ENCODE peak calls at places on chromosomes 4 and X, in five cellular contexts. P is K562, V is HCT116, S is fibroblast of lung, R is DND-41. G is an unnamed sample.
A peak's percentile ranks its signal among the peaks of the same experiment; 100 is the strongest.

GRCh38 chr4:2103127-2103842 is 44.2 kb downstream of the NAT8L start:
- DNase-seq in P (no peak), R (no peak), S (no peak), V (no peak), G (no peak)

GRCh38 chr4:60884545-60884944 is 315.6 kb upstream of the ADGRL3 start:
- DNase-seq in R (no peak), P (no peak), S (peak; percentile 21), V (no peak), G (no peak)

GRCh38 chr4:15231265-15232091 is 196.4 kb upstream of the C1QTNF7 start:
- DNase-seq in V (peak; percentile 64), P (peak; percentile 58), S (peak; percentile 73), R (peak; percentile 82), G (peak; percentile 84)

GRCh38 chr4:24070117-24070516 is 180.3 kb upstream of the PPARGC1A start:
- DNase-seq in R (no peak), P (no peak), S (peak; percentile 91), V (no peak), G (no peak)

GRCh38 chr4:11743236-11743635 is 314.5 kb upstream of the HS3ST1 start:
- DNase-seq in R (no peak), P (no peak), S (peak; percentile 44), V (no peak), G (no peak)

GRCh38 chr4:145613546-145614234 is 5.5 kb upstream of the MMAA start:
- DNase-seq in P (no peak), R (no peak), V (no peak), S (no peak), G (no peak)

GRCh38 chr4:76987685-76988084 is 38.1 kb downstream of the SEPTIN11 start:
- DNase-seq in V (no peak), S (no peak), P (no peak), R (no peak), G (no peak)

GRCh38 chr4:11446156-11446811 is 17.6 kb upstream of the HS3ST1 start:
- DNase-seq in V (no peak), P (no peak), R (no peak), S (peak; percentile 56), G (no peak)

GRCh38 chr4:96016615-96017299 is 176.9 kb downstream of the PDHA2 start:
- DNase-seq in S (peak; percentile 61), P (no peak), V (no peak), R (no peak), G (no peak)

GRCh38 chrX:126557151-126557550 is 4.5 kb upstream of the DCAF12L1 start:
- DNase-seq in S (no peak), R (no peak), V (no peak), P (no peak), G (no peak)

GRCh38 chr4:71827811-71828210 is 43.9 kb upstream of the GC start:
- DNase-seq in P (no peak), V (no peak), R (no peak), S (no peak), G (no peak)

GRCh38 chr4:71545168-71545567 is 206.3 kb downstream of the SLC4A4 start:
- DNase-seq in S (peak; percentile 62), V (no peak), R (no peak), P (no peak), G (no peak)

GRCh38 chr4:140926672-140927071 is 170.5 kb upstream of the TBC1D9 start:
- DNase-seq in P (no peak), V (no peak), S (peak; percentile 33), R (no peak), G (no peak)

GRCh38 chr4:23930750-23931488 is 41.1 kb upstream of the PPARGC1A start:
- DNase-seq in P (no peak), S (peak; percentile 32), V (no peak), R (no peak), G (peak; percentile 95)

GRCh38 chr4:156578005-156578404 is 393.6 kb downstream of the PDGFC start:
- DNase-seq in S (no peak), R (no peak), P (no peak), V (no peak), G (no peak)

GRCh38 chrX:74578137-74578536 is 36.3 kb downstream of the RLIM start:
- DNase-seq in V (no peak), S (no peak), R (no peak), P (no peak), G (no peak)

GRCh38 chr4:105625214-105625613 is 72.8 kb downstream of the ARHGEF38 start:
- DNase-seq in S (no peak), R (no peak), V (no peak), P (no peak), G (no peak)

GRCh38 chr4:12118651-12119213 is 690.0 kb upstream of the HS3ST1 start:
- DNase-seq in R (no peak), V (no peak), P (no peak), S (peak; percentile 0), G (no peak)

GRCh38 chr4:8419222-8420041 is 21.1 kb downstream of the ACOX3 start:
- DNase-seq in R (no peak), V (no peak), S (peak; percentile 65), P (no peak), G (no peak)

GRCh38 chr4:2290974-2291704 is 29.2 kb upstream of the MXD4 start:
- DNase-seq in R (peak; percentile 89), S (no peak), P (no peak), V (no peak), G (peak; percentile 71)

GRCh38 chrX:155767101-155767878 is 113.9 kb upstream of the VAMP7 start:
- DNase-seq in S (peak; percentile 84), V (peak; percentile 71), R (peak; percentile 76), P (peak; percentile 48), G (peak; percentile 71)

GRCh38 chr4:88008133-88008621 is 742 bp downstream of the PKD2 start:
- DNase-seq in V (no peak), S (peak; percentile 64), P (peak; percentile 22), R (peak; percentile 51), G (peak; percentile 82)

GRCh38 chr4:106816501-106816900 is 219.6 kb downstream of the DKK2 start:
- DNase-seq in V (no peak), R (no peak), S (peak; percentile 79), P (no peak), G (no peak)

GRCh38 chr4:80268081-80268823 is 1.8 kb downstream of the FGF5 start:
- DNase-seq in V (no peak), S (peak; percentile 66), R (no peak), P (no peak), G (no peak)

GRCh38 chr4:119286377-119287002 is 35.4 kb downstream of the FABP2 start:
- DNase-seq in P (no peak), V (peak; percentile 47), S (peak; percentile 76), R (no peak), G (no peak)

GRCh38 chr4:7546809-7547367 is 112.2 kb upstream of the PSAPL1 start:
- DNase-seq in V (no peak), R (no peak), S (peak; percentile 71), P (no peak), G (no peak)

GRCh38 chr4:142815834-142816233 is 30.3 kb downstream of the INPP4B start:
- DNase-seq in R (no peak), V (peak; percentile 13), S (peak; percentile 85), P (no peak), G (no peak)

GRCh38 chrX:83008415-83008814 is 499.7 kb upstream of the POU3F4 start:
- DNase-seq in P (peak; percentile 5), S (no peak), V (no peak), R (no peak), G (no peak)

GRCh38 chr4:110631582-110632505 is 9.0 kb upstream of the PITX2 start:
- DNase-seq in V (peak; percentile 68), R (no peak), P (peak; percentile 71), S (peak; percentile 70), G (peak; percentile 84)

GRCh38 chr4:17111959-17112659 is 213.7 kb upstream of the LDB2 start:
- DNase-seq in R (peak; percentile 16), V (no peak), P (peak; percentile 34), S (no peak), G (no peak)

GRCh38 chr4:24001945-24002640 is 112.2 kb upstream of the PPARGC1A start:
- DNase-seq in V (no peak), R (no peak), S (peak; percentile 82), P (no peak), G (no peak)

GRCh38 chrX:41607264-41607832 is 81.4 kb upstream of the GPR34 start:
- DNase-seq in V (no peak), S (no peak), P (no peak), R (no peak), G (no peak)

GRCh38 chrX:41602946-41603345 is 85.8 kb upstream of the GPR34 start:
- DNase-seq in S (peak; percentile 14), R (no peak), P (no peak), V (no peak), G (no peak)

GRCh38 chrX:41603591-41603990 is 85.2 kb upstream of the GPR34 start:
- DNase-seq in P (no peak), S (no peak), R (no peak), V (no peak), G (no peak)

GRCh38 chrX:41605144-41605543 is 83.6 kb upstream of the GPR34 start:
- DNase-seq in S (peak; percentile 16), V (no peak), R (no peak), P (no peak), G (no peak)

GRCh38 chrX:41604154-41604553 is 84.6 kb upstream of the GPR34 start:
- DNase-seq in P (no peak), V (no peak), S (no peak), R (no peak), G (no peak)
- H3K4me3 ChIP-seq in P (no peak overlapping the region), V (no peak overlapping the region), S (no peak overlapping the region), R (no peak overlapping the region), G (no peak overlapping the region)

DNA sequence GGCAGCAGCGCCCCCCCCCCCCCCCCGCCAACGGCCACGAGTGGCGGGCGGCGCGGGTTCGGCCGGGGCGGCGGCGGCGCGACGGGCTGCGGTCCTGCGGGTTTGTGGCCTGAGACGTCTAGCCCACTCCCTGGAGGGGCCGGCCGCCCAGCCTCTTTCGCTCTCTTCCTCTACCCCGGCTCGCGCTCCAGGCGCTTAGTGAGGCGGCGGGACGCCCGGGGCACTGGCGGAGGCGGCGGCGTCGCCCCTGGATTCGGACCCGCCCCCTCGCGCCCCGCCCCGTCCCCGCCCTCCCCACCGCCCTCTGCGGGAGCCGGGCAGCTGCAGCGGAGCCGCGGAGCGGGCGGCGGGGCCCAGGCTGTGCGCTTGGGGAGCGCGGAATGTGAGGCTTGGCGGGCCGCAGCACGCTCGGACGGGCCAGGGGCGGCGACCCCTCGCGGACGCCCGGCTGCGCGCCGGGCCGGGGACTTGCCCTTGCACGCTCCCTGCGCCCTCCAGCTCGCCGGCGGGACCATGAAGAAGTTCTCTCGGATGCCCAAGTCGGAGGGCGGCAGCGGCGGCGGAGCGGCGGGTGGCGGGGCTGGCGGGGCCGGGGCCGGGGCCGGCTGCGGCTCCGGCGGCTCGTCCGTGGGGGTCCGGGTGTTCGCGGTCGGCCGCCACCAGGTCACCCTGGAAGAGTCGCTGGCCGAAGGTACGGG is at the start of gene BMP2K:
- DNase-seq in P (peak; percentile 88), V (peak; percentile 27), S (peak; percentile 70), R (peak; percentile 84), G (peak; percentile 94)
- H3K9ac ChIP-seq in P (peak within 1 kb of the TSS; percentile 99), V (peak within 1 kb of the TSS; percentile 94), S (peak within 1 kb of the TSS; percentile 98), R (peak within 1 kb of the TSS; percentile 80), G (peak within 1 kb of the TSS; percentile 97)

DNA sequence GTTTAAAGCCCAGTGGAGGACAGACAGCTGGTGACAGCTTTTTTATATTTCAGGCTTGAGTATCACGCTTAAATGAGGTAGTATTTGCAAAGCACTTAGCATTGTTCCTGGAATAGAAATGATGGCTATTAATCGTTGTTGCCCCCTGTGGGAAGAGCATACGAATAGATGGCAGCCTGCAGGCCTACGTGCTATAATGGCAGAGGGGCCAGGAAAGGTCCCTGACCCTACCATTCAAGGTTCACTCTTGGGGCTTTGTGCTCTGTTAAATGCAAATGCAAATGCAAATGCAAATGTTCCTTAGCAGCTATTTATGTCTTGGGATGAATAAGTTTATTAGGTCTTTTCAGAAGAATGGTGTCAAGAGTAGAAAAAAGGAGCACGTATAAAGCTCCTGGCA is 61.0 kb downstream of the TMEM150C start:
- DNase-seq in R (no peak), V (no peak), S (no peak), P (no peak), G (no peak)
- H3K4me3 ChIP-seq in R (no peak overlapping the region), V (no peak overlapping the region), S (no peak overlapping the region), P (no peak overlapping the region), G (no peak overlapping the region)

GRCh38 chrX:152638443-152638904 is 779 bp downstream of the GABRQ start:
- DNase-seq in S (no peak), V (no peak), P (no peak), R (no peak), G (no peak)
- H3K9ac ChIP-seq in S (no peak overlapping the region), V (peak overlapping the region; percentile 62), P (no peak overlapping the region), R (no peak overlapping the region), G (no peak overlapping the region)

G was measured in kidney.